ENCODE peak calls at places on chromosomes 2 and 18, in nine cellular contexts. N is GM12865, T is AG09319, C is H9, W is brain microvascular endothelial cell, O is AG04450, U is choroid plexus epithelial cell, Q is neural progenitor cell, L is left ventricle myocardium inferior. P is an unnamed sample.

GRCh38 chr2:213490087-213490486 is 205.8 kb downstream of the SPAG16 start:
- DNase-seq in N (peak; percentile 2), T (no peak), C (no peak), W (no peak), O (no peak), U (no peak), Q (no peak), L (no peak), P (no peak)

GRCh38 chr2:202032841-202033316 is 776 bp upstream of the FZD7 start:
- DNase-seq in N (peak; percentile 54), T (no peak), C (peak; percentile 67), W (peak; percentile 16), O (no peak), U (peak; percentile 52), Q (peak; percentile 87), L (peak; percentile 54), P (peak; percentile 38)

GRCh38 chr2:72770879-72771461 is 54.9 kb downstream of the EXOC6B start:
- DNase-seq in N (peak; percentile 74), T (peak; percentile 30), C (no peak), W (peak; percentile 79), O (peak; percentile 48), U (peak; percentile 85), Q (peak; percentile 74), L (no peak), P (peak; percentile 73)

GRCh38 chr2:70851704-70852103 is 16.1 kb upstream of the CD207 start:
- DNase-seq in N (peak; percentile 82), T (no peak), C (no peak), W (no peak), O (no peak), U (no peak), Q (no peak), L (no peak), P (peak; percentile 70)

GRCh38 chr2:72744049-72744448 is 81.8 kb downstream of the EXOC6B start:
- DNase-seq in N (no peak), T (no peak), C (no peak), W (peak; percentile 36), O (no peak), U (peak; percentile 72), Q (no peak), L (no peak), P (no peak)

GRCh38 chr2:108889907-108890306 is 99.1 kb downstream of the EDAR start:
- DNase-seq in N (no peak), T (no peak), C (no peak), W (no peak), O (no peak), U (no peak), Q (no peak), L (no peak), P (no peak)

GRCh38 chr2:109537565-109538221 is 76.1 kb downstream of the SEPTIN10 start:
- DNase-seq in N (no peak), T (no peak), C (no peak), W (no peak), O (no peak), U (peak; percentile 69), Q (no peak), L (no peak), P (no peak)

GRCh38 chr18:30280861-30281470 is 761.6 kb downstream of the DSC3 start:
- DNase-seq in N (peak; percentile 37), T (peak; percentile 18), C (no peak), W (peak; percentile 51), O (peak; percentile 1), U (peak; percentile 69), Q (peak; percentile 75), L (no peak), P (peak; percentile 2)

GRCh38 chr2:231800493-231801091 is 14.3 kb downstream of the COPS7B start:
- DNase-seq in N (peak; percentile 44), T (no peak), C (peak; percentile 48), W (peak; percentile 40), O (no peak), U (peak; percentile 60), Q (peak; percentile 58), L (no peak), P (peak; percentile 75)

GRCh38 chr2:236665572-236666118 is 96.0 kb downstream of the ACKR3 start:
- DNase-seq in N (peak; percentile 24), T (no peak), C (no peak), W (no peak), O (no peak), U (no peak), Q (no peak), L (no peak), P (no peak)

GRCh38 chr2:149648282-149649030 is 60.9 kb upstream of the MMADHC start:
- DNase-seq in N (no peak), T (peak; percentile 87), C (no peak), W (peak; percentile 100), O (peak; percentile 93), U (peak; percentile 99), Q (no peak), L (no peak), P (no peak)

GRCh38 chr2:233945146-233945545 is 28.0 kb downstream of the TRPM8 start:
- DNase-seq in N (no peak), T (no peak), C (no peak), W (no peak), O (no peak), U (no peak), Q (no peak), L (no peak), P (no peak)

GRCh38 chr18:43789234-43790000 is 512.1 kb upstream of the SYT4 start:
- DNase-seq in N (no peak), T (peak; percentile 2), C (no peak), W (peak; percentile 11), O (no peak), U (peak; percentile 62), Q (peak; percentile 23), L (no peak), P (no peak)

GRCh38 chr2:68721482-68722071 is 13.0 kb upstream of the ARHGAP25 start:
- DNase-seq in N (peak; percentile 71), T (no peak), C (no peak), W (no peak), O (no peak), U (peak; percentile 58), Q (no peak), L (no peak), P (peak; percentile 53)

GRCh38 chr18:62847081-62847480 is 131.7 kb downstream of the PHLPP1 start:
- DNase-seq in N (no peak), T (no peak), C (no peak), W (no peak), O (no peak), U (no peak), Q (peak; percentile 40), L (no peak), P (no peak)

GRCh38 chr2:6011871-6012380 is 319.7 kb downstream of the SOX11 start:
- DNase-seq in N (no peak), T (no peak), C (no peak), W (no peak), O (no peak), U (no peak), Q (peak; percentile 12), L (no peak), P (no peak)

GRCh38 chr2:124027182-124027581 is 2.1 kb downstream of the CNTNAP5 start:
- DNase-seq in N (peak; percentile 59), T (no peak), C (peak; percentile 47), W (peak; percentile 36), O (no peak), U (peak; percentile 62), Q (peak; percentile 87), L (no peak), P (peak; percentile 4)

GRCh38 chr2:127475788-127476187 is 50.5 kb downstream of the IWS1 start:
- DNase-seq in N (no peak), T (no peak), C (no peak), W (no peak), O (no peak), U (no peak), Q (no peak), L (no peak), P (no peak)
- TF ChIP-seq CTCF in N (no peak), T (no peak), C (no peak), W (no peak), O (no peak), U (no peak), Q (no peak), L (no peak), P (no peak)

DNA sequence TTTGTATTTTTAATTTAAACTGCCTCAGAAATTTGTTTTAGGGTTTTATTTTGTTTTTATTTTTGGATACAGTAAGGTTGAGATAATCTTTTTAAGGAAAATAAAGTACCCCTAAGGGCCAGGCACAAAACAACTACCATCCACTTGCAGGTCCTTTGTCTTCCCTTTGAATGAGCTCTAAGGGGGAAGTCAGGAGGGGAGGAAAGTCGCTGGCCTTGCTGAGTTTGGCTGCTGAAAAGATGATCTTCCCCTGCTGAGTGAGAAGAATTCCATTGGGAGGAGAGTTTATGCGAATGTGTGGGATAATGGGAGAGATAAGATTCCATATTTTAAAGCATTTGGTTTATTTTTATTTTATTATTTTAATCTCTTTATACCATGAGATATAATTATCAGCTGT is 100.7 kb downstream of the ARHGAP15 start:
- DNase-seq in N (no peak), T (no peak), C (peak; percentile 43), W (no peak), O (no peak), U (no peak), Q (peak; percentile 81), L (no peak), P (no peak)
- TF ChIP-seq CTCF in N (no peak), T (no peak), C (no peak), W (no peak), O (no peak), U (no peak), Q (no peak), L (no peak), P (no peak)

DNA sequence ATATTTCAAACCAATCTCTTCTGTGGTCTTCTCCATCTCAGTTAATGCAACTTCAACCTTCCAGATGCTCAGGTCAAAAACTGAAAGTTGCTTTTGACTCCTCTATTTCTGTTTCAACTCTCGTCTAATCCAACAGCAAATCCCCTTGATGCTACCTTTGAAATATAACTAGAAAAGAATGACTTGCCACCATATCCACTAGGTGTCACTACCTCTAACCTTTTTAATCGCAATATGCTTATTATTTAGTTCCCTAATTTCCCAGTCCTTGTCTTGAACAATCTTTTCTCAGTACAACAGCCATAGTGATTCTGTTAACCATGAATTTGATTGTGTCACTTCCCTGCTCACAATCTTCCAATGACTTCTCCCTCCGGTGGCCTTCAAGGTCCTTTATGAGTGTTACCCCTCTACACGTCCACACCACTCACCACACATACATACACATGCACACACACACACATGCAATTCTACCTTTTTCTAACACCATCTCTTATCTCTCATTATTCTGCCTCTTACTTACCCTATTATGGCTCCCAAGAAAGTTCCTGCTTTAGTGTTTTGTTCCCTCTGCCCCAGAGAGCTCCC is 245.5 kb upstream of the KCNJ3 start:
- DNase-seq in N (peak; percentile 33), T (no peak), C (no peak), W (no peak), O (no peak), U (peak; percentile 8), Q (no peak), L (no peak), P (no peak)
- TF ChIP-seq CTCF in N (peak; percentile 45), T (no peak), C (peak; percentile 66), W (peak; percentile 26), O (no peak), U (no peak), Q (peak; percentile 56), L (peak; percentile 60), P (peak; percentile 27)

GRCh38 chr2:1766400-1766799 is 22.1 kb upstream of the PXDN start:
- DNase-seq in N (no peak), T (no peak), C (peak; percentile 77), W (no peak), O (no peak), U (no peak), Q (no peak), L (no peak), P (no peak)
- TF ChIP-seq CTCF in N (no peak), T (no peak), C (peak; percentile 45), W (no peak), O (no peak), U (no peak), Q (no peak), L (no peak), P (no peak)

P was measured in activated CD8-positive, alpha-beta T cell treated with anti-CD3 and anti-CD28 coated beads for 36 hours.